ENCODE peak calls at places on chromosome 12, in five cellular contexts. One of them, this sample, is unnamed.

GRCh38 chr12:26334621-26335124 is 139.3 kb downstream of the SSPN start:
- DNase-seq in right atrium auricular region: no peak
- DNase-seq in NCI-H2081: no peak
- DNase-seq in substantia nigra: no peak
- DNase-seq in NCI-H524: no peak
- DNase-seq in this sample: no peak

GRCh38 chr12:54526800-54527630 is 22.4 kb upstream of the PDE1B start:
- DNase-seq in right atrium auricular region: no peak
- DNase-seq in NCI-H2081: peak
- DNase-seq in substantia nigra: peak
- DNase-seq in NCI-H524: peak
- DNase-seq in this sample: peak

GRCh38 chr12:58833844-58834243 is 86.5 kb downstream of the LRIG3 start:
- DNase-seq in right atrium auricular region: no peak
- DNase-seq in NCI-H2081: peak
- DNase-seq in substantia nigra: no peak
- DNase-seq in NCI-H524: no peak
- DNase-seq in this sample: peak

GRCh38 chr12:91913651-91914050 is 232.0 kb downstream of the BTG1 start:
- DNase-seq in right atrium auricular region: no peak
- DNase-seq in NCI-H2081: no peak
- DNase-seq in substantia nigra: no peak
- DNase-seq in NCI-H524: no peak
- DNase-seq in this sample: no peak

GRCh38 chr12:76595056-76595455 is 35.5 kb upstream of the OSBPL8 start:
- DNase-seq in right atrium auricular region: no peak
- DNase-seq in NCI-H2081: no peak
- DNase-seq in substantia nigra: no peak
- DNase-seq in NCI-H524: no peak
- DNase-seq in this sample: no peak

GRCh38 chr12:50765325-50765911 is 1.5 kb downstream of the ATF1 start:
- DNase-seq in right atrium auricular region: no peak
- DNase-seq in NCI-H2081: peak
- DNase-seq in substantia nigra: no peak
- DNase-seq in NCI-H524: peak
- DNase-seq in this sample: no peak

GRCh38 chr12:72723732-72724131 is 451.6 kb downstream of the TRHDE start:
- DNase-seq in right atrium auricular region: no peak
- DNase-seq in NCI-H2081: no peak
- DNase-seq in substantia nigra: no peak
- DNase-seq in NCI-H524: no peak
- DNase-seq in this sample: no peak

GRCh38 chr12:89838846-89839245 is 130.2 kb upstream of the ATP2B1 start:
- DNase-seq in right atrium auricular region: no peak
- DNase-seq in NCI-H2081: no peak
- DNase-seq in substantia nigra: no peak
- DNase-seq in NCI-H524: peak
- DNase-seq in this sample: no peak

GRCh38 chr12:114013601-114014345 is 47.6 kb upstream of the RBM19 start:
- DNase-seq in right atrium auricular region: no peak
- DNase-seq in NCI-H2081: no peak
- DNase-seq in substantia nigra: no peak
- DNase-seq in NCI-H524: peak
- DNase-seq in this sample: peak

GRCh38 chr12:42343721-42344120 is 17.8 kb downstream of the PPHLN1 start:
- DNase-seq in right atrium auricular region: no peak
- DNase-seq in NCI-H2081: no peak
- DNase-seq in substantia nigra: no peak
- DNase-seq in NCI-H524: no peak
- DNase-seq in this sample: no peak

GRCh38 chr12:121059031-121059898 is 20.2 kb upstream of the OASL start:
- DNase-seq in right atrium auricular region: peak
- DNase-seq in NCI-H2081: no peak
- DNase-seq in substantia nigra: no peak
- DNase-seq in NCI-H524: no peak
- DNase-seq in this sample: no peak

GRCh38 chr12:124437621-124438414 is 129.6 kb downstream of the NCOR2 start:
- DNase-seq in right atrium auricular region: no peak
- DNase-seq in NCI-H2081: no peak
- DNase-seq in substantia nigra: no peak
- DNase-seq in NCI-H524: no peak
- DNase-seq in this sample: no peak

GRCh38 chr12:131208425-131208824 is 254.7 kb downstream of the ADGRD1 start:
- DNase-seq in right atrium auricular region: no peak
- DNase-seq in NCI-H2081: no peak
- DNase-seq in substantia nigra: no peak
- DNase-seq in NCI-H524: no peak
- DNase-seq in this sample: no peak

GRCh38 chr12:23510484-23510883 is 439.0 kb downstream of the SOX5 start:
- DNase-seq in right atrium auricular region: no peak
- DNase-seq in NCI-H2081: no peak
- DNase-seq in substantia nigra: no peak
- DNase-seq in NCI-H524: no peak
- DNase-seq in this sample: no peak

GRCh38 chr12:62793256-62794217 is 141.4 kb downstream of the PPM1H start:
- DNase-seq in right atrium auricular region: peak
- DNase-seq in NCI-H2081: peak
- DNase-seq in substantia nigra: peak
- DNase-seq in NCI-H524: peak
- DNase-seq in this sample: peak

GRCh38 chr12:124241776-124242528 is 52.9 kb upstream of the RFLNA start:
- DNase-seq in right atrium auricular region: no peak
- DNase-seq in NCI-H2081: no peak
- DNase-seq in substantia nigra: no peak
- DNase-seq in NCI-H524: no peak
- DNase-seq in this sample: no peak

GRCh38 chr12:47750916-47751470 is 7.7 kb downstream of the RAPGEF3 start:
- DNase-seq in right atrium auricular region: no peak
- DNase-seq in NCI-H2081: no peak
- DNase-seq in substantia nigra: no peak
- DNase-seq in NCI-H524: no peak
- DNase-seq in this sample: no peak

GRCh38 chr12:120170631-120171030 is 23.9 kb downstream of the GCN1 start:
- DNase-seq in right atrium auricular region: no peak
- DNase-seq in NCI-H2081: no peak
- DNase-seq in substantia nigra: no peak
- DNase-seq in NCI-H524: no peak
- DNase-seq in this sample: no peak

GRCh38 chr12:2606186-2606910 is 188.4 kb upstream of the FKBP4 start:
- DNase-seq in right atrium auricular region: no peak
- DNase-seq in NCI-H2081: no peak
- DNase-seq in substantia nigra: no peak
- DNase-seq in NCI-H524: no peak
- DNase-seq in this sample: no peak

GRCh38 chr12:126858586-126858985 is 1408.4 kb upstream of the TMEM132C start:
- DNase-seq in right atrium auricular region: no peak
- DNase-seq in NCI-H2081: no peak
- DNase-seq in substantia nigra: no peak
- DNase-seq in NCI-H524: peak
- DNase-seq in this sample: no peak

GRCh38 chr12:13425766-13426165 is 229.2 kb downstream of the EMP1 start:
- DNase-seq in right atrium auricular region: no peak
- DNase-seq in NCI-H2081: no peak
- DNase-seq in substantia nigra: no peak
- DNase-seq in NCI-H524: no peak
- DNase-seq in this sample: no peak

GRCh38 chr12:64318605-64319004 is 72.0 kb downstream of the C12orf56 start:
- DNase-seq in right atrium auricular region: no peak
- DNase-seq in NCI-H2081: no peak
- DNase-seq in substantia nigra: no peak
- DNase-seq in NCI-H524: no peak
- DNase-seq in this sample: no peak

GRCh38 chr12:123089631-123090353 is 61.1 kb downstream of the PITPNM2 start:
- DNase-seq in right atrium auricular region: no peak
- DNase-seq in NCI-H2081: no peak
- DNase-seq in substantia nigra: no peak
- DNase-seq in NCI-H524: no peak
- DNase-seq in this sample: no peak